ENCODE peak calls at places on chromosomes 11 and 22, in six cellular contexts. F is HFF-Myc, N is IMR-90, R is stomach, I is GM12865, M is activated T-cell treated with anti-CD3 and anti-CD28 coated beads for 1 hour. A is an unnamed sample.

GRCh38 chr11:87076874-87077429 is 39.2 kb downstream of the TMEM135 start:
- DNase-seq in F (no peak), N (no peak), R (no peak), I (no peak), M (no peak), A (no peak)

GRCh38 chr11:69942333-69942820 is 123.2 kb upstream of the FGF3 start:
- DNase-seq in F (no peak), N (no peak), R (no peak), I (no peak), M (no peak), A (no peak)

GRCh38 chr11:111788464-111788863 is 22.3 kb upstream of the PPP2R1B start:
- DNase-seq in F (no peak), N (no peak), R (no peak), I (no peak), M (no peak), A (no peak)

GRCh38 chr11:65491163-65491465 is 7.7 kb upstream of the MALAT1 start:
- DNase-seq in F (no peak), N (no peak), R (no peak), I (no peak), M (no peak), A (no peak)

GRCh38 chr11:107801641-107802040 is 56.9 kb downstream of the SLC35F2 start:
- DNase-seq in F (no peak), N (no peak), R (no peak), I (no peak), M (no peak), A (no peak)

GRCh38 chr22:32183625-32184024 is 21.2 kb downstream of the RFPL2 start:
- DNase-seq in F (no peak), N (no peak), R (no peak), I (no peak), M (no peak), A (no peak)

GRCh38 chr11:17719940-17720795 is 797 bp downstream of the MYOD1 start:
- DNase-seq in F (no peak), N (no peak), R (no peak), I (no peak), M (no peak), A (no peak)

GRCh38 chr22:41976070-41976901 is 7.0 kb downstream of the SEPTIN3 start:
- DNase-seq in F (no peak), N (no peak), R (peak; percentile 61), I (peak; percentile 38), M (peak; percentile 25), A (peak; percentile 23)

GRCh38 chr22:43991316-43992020 is 32.6 kb upstream of the PARVB start:
- DNase-seq in F (no peak), N (no peak), R (no peak), I (no peak), M (no peak), A (no peak)

GRCh38 chr22:48923909-48924475 is 903.7 kb downstream of the BRD1 start:
- DNase-seq in F (no peak), N (no peak), R (no peak), I (no peak), M (no peak), A (no peak)

GRCh38 chr11:12019337-12019736 is 10.9 kb upstream of the DKK3 start:
- DNase-seq in F (no peak), N (peak; percentile 87), R (peak; percentile 46), I (no peak), M (no peak), A (no peak)

A was measured in effector CD4-positive, alpha-beta T cell.